ENCODE peak calls at places on chromosome 19, in six cellular contexts. One of them, this sample, is unnamed.
A peak's percentile ranks its signal among the peaks of the same experiment; 100 is the strongest.

GRCh38 chr19:20453424-20453938 is 112.1 kb downstream of the ZNF737 start:
- DNase-seq in neural crest cell: no peak
- DNase-seq in A549: no peak
- DNase-seq in endodermal cell: no peak
- DNase-seq in psoas muscle: no peak
- DNase-seq in activated B cell treated with CpG ODN at 0.5 μM for 24 hours: no peak
- DNase-seq in this sample: no peak

GRCh38 chr19:6425732-6426686 is 1.4 kb upstream of the KHSRP start:
- DNase-seq in neural crest cell: no peak
- DNase-seq in A549: no peak
- DNase-seq in endodermal cell: no peak
- DNase-seq in psoas muscle: no peak
- DNase-seq in activated B cell treated with CpG ODN at 0.5 μM for 24 hours: no peak
- DNase-seq in this sample: no peak

GRCh38 chr19:35935911-35936737 is at the start of gene LRFN3:
- DNase-seq in neural crest cell: peak; percentile 66
- DNase-seq in A549: peak; percentile 94
- DNase-seq in endodermal cell: peak; percentile 88
- DNase-seq in psoas muscle: peak; percentile 74
- DNase-seq in activated B cell treated with CpG ODN at 0.5 μM for 24 hours: no peak
- DNase-seq in this sample: peak; percentile 84

GRCh38 chr19:18576383-18576782 is 4.7 kb downstream of the UBA52 start:
- DNase-seq in neural crest cell: no peak
- DNase-seq in A549: no peak
- DNase-seq in endodermal cell: no peak
- DNase-seq in psoas muscle: no peak
- DNase-seq in activated B cell treated with CpG ODN at 0.5 μM for 24 hours: no peak
- DNase-seq in this sample: no peak

GRCh38 chr19:2483484-2484151 is 7.7 kb downstream of the GADD45B start:
- DNase-seq in neural crest cell: no peak
- DNase-seq in A549: no peak
- DNase-seq in endodermal cell: peak; percentile 30
- DNase-seq in psoas muscle: no peak
- DNase-seq in activated B cell treated with CpG ODN at 0.5 μM for 24 hours: no peak
- DNase-seq in this sample: no peak

GRCh38 chr19:45693168-45693788 is 812 bp downstream of the QPCTL start:
- DNase-seq in neural crest cell: peak; percentile 88
- DNase-seq in A549: peak; percentile 94
- DNase-seq in endodermal cell: peak; percentile 95
- DNase-seq in psoas muscle: peak; percentile 81
- DNase-seq in activated B cell treated with CpG ODN at 0.5 μM for 24 hours: peak; percentile 72
- DNase-seq in this sample: peak; percentile 82

GRCh38 chr19:46015080-46015960 is 7.5 kb downstream of the PGLYRP1 start:
- DNase-seq in neural crest cell: peak; percentile 53
- DNase-seq in A549: peak; percentile 72
- DNase-seq in endodermal cell: peak; percentile 97
- DNase-seq in psoas muscle: peak; percentile 54
- DNase-seq in activated B cell treated with CpG ODN at 0.5 μM for 24 hours: peak; percentile 55
- DNase-seq in this sample: peak; percentile 83

GRCh38 chr19:1260749-1261511 is 8.2 kb upstream of the CIRBP start:
- DNase-seq in neural crest cell: peak; percentile 94
- DNase-seq in A549: peak; percentile 69
- DNase-seq in endodermal cell: peak; percentile 98
- DNase-seq in psoas muscle: peak; percentile 96
- DNase-seq in activated B cell treated with CpG ODN at 0.5 μM for 24 hours: peak; percentile 95
- DNase-seq in this sample: peak; percentile 96

GRCh38 chr19:6516659-6517291 is 14.1 kb upstream of the TNFSF9 start:
- DNase-seq in neural crest cell: peak; percentile 95
- DNase-seq in A549: peak; percentile 84
- DNase-seq in endodermal cell: peak; percentile 97
- DNase-seq in psoas muscle: peak; percentile 93
- DNase-seq in activated B cell treated with CpG ODN at 0.5 μM for 24 hours: peak; percentile 92
- DNase-seq in this sample: peak; percentile 88

GRCh38 chr19:55146078-55146647 is 2.8 kb downstream of the TNNT1 start:
- DNase-seq in neural crest cell: no peak
- DNase-seq in A549: peak; percentile 91
- DNase-seq in endodermal cell: peak; percentile 84
- DNase-seq in psoas muscle: no peak
- DNase-seq in activated B cell treated with CpG ODN at 0.5 μM for 24 hours: no peak
- DNase-seq in this sample: peak; percentile 79

GRCh38 chr19:11345122-11345752 is 831 bp downstream of the TMEM205 start:
- DNase-seq in neural crest cell: no peak
- DNase-seq in A549: no peak
- DNase-seq in endodermal cell: no peak
- DNase-seq in psoas muscle: no peak
- DNase-seq in activated B cell treated with CpG ODN at 0.5 μM for 24 hours: no peak
- DNase-seq in this sample: no peak

GRCh38 chr19:6023085-6023682 is 45.2 kb upstream of the RANBP3 start:
- DNase-seq in neural crest cell: no peak
- DNase-seq in A549: no peak
- DNase-seq in endodermal cell: no peak
- DNase-seq in psoas muscle: no peak
- DNase-seq in activated B cell treated with CpG ODN at 0.5 μM for 24 hours: no peak
- DNase-seq in this sample: no peak

GRCh38 chr19:47766359-47766620 is 12.2 kb upstream of the SELENOW start:
- DNase-seq in neural crest cell: no peak
- DNase-seq in A549: no peak
- DNase-seq in endodermal cell: no peak
- DNase-seq in psoas muscle: no peak
- DNase-seq in activated B cell treated with CpG ODN at 0.5 μM for 24 hours: no peak
- DNase-seq in this sample: no peak

GRCh38 chr19:10864538-10864899 is 6.8 kb upstream of the CARM1 start:
- DNase-seq in neural crest cell: peak; percentile 92
- DNase-seq in A549: peak; percentile 95
- DNase-seq in endodermal cell: peak; percentile 95
- DNase-seq in psoas muscle: peak; percentile 86
- DNase-seq in activated B cell treated with CpG ODN at 0.5 μM for 24 hours: peak; percentile 68
- DNase-seq in this sample: peak; percentile 87

GRCh38 chr19:39390460-39390758 is 497 bp downstream of the PAF1 start:
- DNase-seq in neural crest cell: no peak
- DNase-seq in A549: peak; percentile 96
- DNase-seq in endodermal cell: no peak
- DNase-seq in psoas muscle: no peak
- DNase-seq in activated B cell treated with CpG ODN at 0.5 μM for 24 hours: no peak
- DNase-seq in this sample: no peak

GRCh38 chr19:32339988-32340874 is 5.2 kb upstream of the ZNF507 start:
- DNase-seq in neural crest cell: peak; percentile 58
- DNase-seq in A549: peak; percentile 87
- DNase-seq in endodermal cell: peak; percentile 86
- DNase-seq in psoas muscle: peak; percentile 55
- DNase-seq in activated B cell treated with CpG ODN at 0.5 μM for 24 hours: peak; percentile 23
- DNase-seq in this sample: peak; percentile 66

GRCh38 chr19:6322284-6322683 is 11.1 kb downstream of the ACER1 start:
- DNase-seq in neural crest cell: no peak
- DNase-seq in A549: no peak
- DNase-seq in endodermal cell: no peak
- DNase-seq in psoas muscle: no peak
- DNase-seq in activated B cell treated with CpG ODN at 0.5 μM for 24 hours: no peak
- DNase-seq in this sample: no peak

GRCh38 chr19:16001481-16002312 is 52.9 kb downstream of the OR10H4 start:
- DNase-seq in neural crest cell: no peak
- DNase-seq in A549: no peak
- DNase-seq in endodermal cell: no peak
- DNase-seq in psoas muscle: no peak
- DNase-seq in activated B cell treated with CpG ODN at 0.5 μM for 24 hours: no peak
- DNase-seq in this sample: peak; percentile 78

GRCh38 chr19:23851966-23852365 is 62.7 kb upstream of the ZNF726 start:
- DNase-seq in neural crest cell: no peak
- DNase-seq in A549: no peak
- DNase-seq in endodermal cell: no peak
- DNase-seq in psoas muscle: no peak
- DNase-seq in activated B cell treated with CpG ODN at 0.5 μM for 24 hours: no peak
- DNase-seq in this sample: no peak

GRCh38 chr19:54459282-54460229 is 4.0 kb downstream of the LENG9 start:
- DNase-seq in neural crest cell: no peak
- DNase-seq in A549: no peak
- DNase-seq in endodermal cell: no peak
- DNase-seq in psoas muscle: peak; percentile 23
- DNase-seq in activated B cell treated with CpG ODN at 0.5 μM for 24 hours: no peak
- DNase-seq in this sample: no peak

GRCh38 chr19:52600639-52601024 is 30.5 kb downstream of the ZNF701 start:
- DNase-seq in neural crest cell: no peak
- DNase-seq in A549: no peak
- DNase-seq in endodermal cell: no peak
- DNase-seq in psoas muscle: peak; percentile 32
- DNase-seq in activated B cell treated with CpG ODN at 0.5 μM for 24 hours: no peak
- DNase-seq in this sample: no peak

GRCh38 chr19:5804516-5805464 is at the start of gene NRTN:
- DNase-seq in neural crest cell: no peak
- DNase-seq in A549: peak; percentile 44
- DNase-seq in endodermal cell: peak; percentile 84
- DNase-seq in psoas muscle: no peak
- DNase-seq in activated B cell treated with CpG ODN at 0.5 μM for 24 hours: peak; percentile 51
- DNase-seq in this sample: peak; percentile 85

GRCh38 chr19:51166846-51167490 is 24.9 kb downstream of the SIGLEC7 start:
- DNase-seq in neural crest cell: no peak
- DNase-seq in A549: no peak
- DNase-seq in endodermal cell: no peak
- DNase-seq in psoas muscle: no peak
- DNase-seq in activated B cell treated with CpG ODN at 0.5 μM for 24 hours: no peak
- DNase-seq in this sample: peak; percentile 67

GRCh38 chr19:56866563-56866962 is 26.0 kb upstream of the PEG3 start:
- DNase-seq in neural crest cell: no peak
- DNase-seq in A549: no peak
- DNase-seq in endodermal cell: no peak
- DNase-seq in psoas muscle: no peak
- DNase-seq in activated B cell treated with CpG ODN at 0.5 μM for 24 hours: no peak
- DNase-seq in this sample: no peak

GRCh38 chr19:33780251-33780650 is 16.4 kb upstream of the KCTD15 start:
- DNase-seq in neural crest cell: no peak
- DNase-seq in A549: no peak
- DNase-seq in endodermal cell: no peak
- DNase-seq in psoas muscle: no peak
- DNase-seq in activated B cell treated with CpG ODN at 0.5 μM for 24 hours: no peak
- DNase-seq in this sample: no peak

DNA sequence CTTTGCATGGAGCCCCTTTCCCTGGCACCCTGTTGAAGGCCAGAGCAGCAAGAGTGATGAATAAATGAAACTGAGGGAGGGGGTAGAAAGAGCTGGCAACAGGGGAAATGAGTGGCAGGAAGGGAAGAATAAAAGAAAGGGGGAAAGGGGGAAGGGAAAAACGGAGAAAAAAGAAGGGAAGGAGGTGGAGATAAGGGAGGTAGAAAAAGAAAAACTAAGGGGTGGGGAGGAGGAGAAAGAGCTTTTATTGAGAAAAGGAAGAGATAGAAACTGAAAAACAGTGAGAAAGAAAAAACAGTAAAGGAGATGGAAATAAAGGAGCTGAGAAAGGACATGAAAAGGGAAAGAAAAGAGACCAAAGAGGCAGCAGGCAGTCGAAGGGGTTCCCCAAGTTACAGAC is 42.1 kb downstream of the DEDD2 start:
- DNase-seq in neural crest cell: no peak
- DNase-seq in A549: no peak
- DNase-seq in endodermal cell: no peak
- DNase-seq in psoas muscle: no peak
- DNase-seq in activated B cell treated with CpG ODN at 0.5 μM for 24 hours: no peak
- DNase-seq in this sample: no peak
- TF ChIP-seq CTCF in neural crest cell: no peak
- TF ChIP-seq CTCF in A549: no peak
- TF ChIP-seq CTCF in endodermal cell: no peak
- TF ChIP-seq CTCF in psoas muscle: no peak
- TF ChIP-seq CTCF in activated B cell treated with CpG ODN at 0.5 μM for 24 hours: no peak
- TF ChIP-seq CTCF in this sample: no peak

DNA sequence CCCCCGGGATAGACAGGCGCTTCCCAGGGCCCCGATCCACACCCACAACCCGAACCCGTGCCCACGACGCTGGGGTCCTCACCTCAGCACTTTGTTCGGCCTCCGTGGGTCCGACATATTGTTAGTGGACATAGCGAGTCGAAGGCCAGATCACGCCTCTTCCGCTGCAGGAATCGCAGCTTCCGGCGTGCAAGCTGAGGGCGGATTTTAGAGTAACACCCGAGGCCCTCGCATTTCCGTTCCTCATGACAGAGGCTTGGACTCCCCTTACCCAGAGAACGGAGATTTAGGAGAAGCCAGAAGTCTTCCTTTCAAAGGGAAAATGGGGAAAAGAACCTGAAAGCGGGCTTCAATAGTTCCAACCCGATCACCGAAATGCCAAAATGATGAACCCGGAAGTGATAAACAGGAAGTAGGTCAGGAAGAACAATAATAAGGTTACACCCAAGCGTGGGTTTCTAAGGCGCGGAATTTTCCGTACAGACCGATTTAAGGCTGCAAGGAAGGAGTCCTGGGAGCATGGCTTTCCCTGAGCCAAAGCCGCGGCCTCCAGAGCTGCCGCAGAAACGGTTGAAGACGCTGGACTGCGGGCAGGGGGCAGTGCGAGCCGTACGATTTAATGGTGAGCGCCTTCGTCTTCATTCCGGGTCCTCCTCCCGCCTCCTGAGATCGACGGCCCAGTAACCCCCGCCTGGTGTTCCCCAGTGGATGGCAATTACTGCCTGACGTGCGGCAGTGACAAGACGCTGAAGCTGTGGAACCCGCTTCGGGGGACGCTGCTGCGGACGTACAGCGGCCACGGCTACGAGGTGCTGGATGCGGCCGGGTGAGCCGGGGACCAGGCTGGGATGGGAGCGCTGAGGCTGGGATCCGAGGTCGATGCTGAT is 2.9 kb downstream of the WDR83 start:
- DNase-seq in neural crest cell: peak; percentile 67
- DNase-seq in A549: peak; percentile 71
- DNase-seq in endodermal cell: peak; percentile 87
- DNase-seq in psoas muscle: peak; percentile 79
- DNase-seq in activated B cell treated with CpG ODN at 0.5 μM for 24 hours: peak; percentile 70
- DNase-seq in this sample: peak; percentile 85
- TF ChIP-seq CTCF in neural crest cell: no peak
- TF ChIP-seq CTCF in A549: no peak
- TF ChIP-seq CTCF in endodermal cell: peak; percentile 33
- TF ChIP-seq CTCF in psoas muscle: no peak
- TF ChIP-seq CTCF in activated B cell treated with CpG ODN at 0.5 μM for 24 hours: no peak
- TF ChIP-seq CTCF in this sample: no peak

DNA sequence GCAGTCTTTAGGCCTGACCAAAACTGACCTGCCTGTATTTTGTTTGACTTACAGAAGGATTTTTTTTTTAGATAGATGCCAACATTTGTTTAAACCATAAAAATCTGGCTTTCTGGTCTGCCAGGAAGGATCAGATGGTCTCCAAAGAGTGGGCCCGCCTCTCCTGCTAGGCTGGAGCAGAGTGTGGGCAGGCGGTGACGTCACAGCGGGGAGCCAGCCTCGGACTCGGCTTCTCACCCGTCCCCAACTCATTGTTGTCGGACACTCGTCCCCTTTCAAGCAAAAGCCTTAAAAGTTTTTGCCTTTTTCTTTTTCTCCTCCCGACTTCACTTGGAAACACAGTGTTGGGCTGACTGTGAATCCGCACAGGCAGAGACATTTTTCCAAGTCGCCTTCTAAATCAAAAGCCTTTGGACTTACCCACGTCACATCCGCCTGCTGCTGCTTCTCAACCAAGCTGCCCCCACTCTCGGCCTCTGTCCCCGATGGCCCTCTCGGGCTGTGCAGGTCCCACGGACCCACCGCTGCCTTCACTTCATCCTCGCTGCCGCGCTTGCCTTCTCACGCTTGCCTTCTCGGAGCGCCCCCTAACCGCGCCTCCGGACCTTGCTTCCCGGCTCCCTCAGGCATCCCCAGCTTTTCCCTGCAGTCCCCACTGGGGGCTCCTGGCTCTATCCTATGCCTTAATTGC is 4.1 kb upstream of the ZNF135 start:
- DNase-seq in neural crest cell: no peak
- DNase-seq in A549: no peak
- DNase-seq in endodermal cell: peak; percentile 66
- DNase-seq in psoas muscle: no peak
- DNase-seq in activated B cell treated with CpG ODN at 0.5 μM for 24 hours: no peak
- DNase-seq in this sample: peak; percentile 26
- TF ChIP-seq CTCF in neural crest cell: no peak
- TF ChIP-seq CTCF in A549: no peak
- TF ChIP-seq CTCF in endodermal cell: peak; percentile 41
- TF ChIP-seq CTCF in psoas muscle: no peak
- TF ChIP-seq CTCF in activated B cell treated with CpG ODN at 0.5 μM for 24 hours: no peak
- TF ChIP-seq CTCF in this sample: no peak

GRCh38 chr19:3783660-3784584 is 2.3 kb downstream of the MATK start:
- DNase-seq in neural crest cell: no peak
- DNase-seq in A549: no peak
- DNase-seq in endodermal cell: peak; percentile 86
- DNase-seq in psoas muscle: no peak
- DNase-seq in activated B cell treated with CpG ODN at 0.5 μM for 24 hours: no peak
- DNase-seq in this sample: no peak
- TF ChIP-seq CTCF in neural crest cell: peak; percentile 43
- TF ChIP-seq CTCF in A549: no peak
- TF ChIP-seq CTCF in endodermal cell: peak; percentile 70
- TF ChIP-seq CTCF in psoas muscle: no peak
- TF ChIP-seq CTCF in activated B cell treated with CpG ODN at 0.5 μM for 24 hours: no peak
- TF ChIP-seq CTCF in this sample: peak; percentile 43

This sample was measured in GM13976.